ENCODE peak calls at places on chromosomes 4 and X, in seven cellular contexts. Y is GM04504; I is body of pancreas; T is naive thymus-derived CD4-positive, alpha-beta T cell; N is stimulated activated CD4-positive, alpha-beta T cell treated with anti-CD3 and anti-CD28 coated beads, Interleukin-4, amount 100 ng/mL, for 1 hour; D is activated CD4-positive, alpha-beta T cell treated with anti-CD3 and anti-CD28 coated beads, Interleukin-2, amount 50 U/mL, for 24 hours; R is kidney glomerular epithelial cell. E is an unnamed sample.
A peak's percentile ranks its signal among the peaks of the same experiment; 100 is the strongest.

GRCh38 chr4:92305148-92305877 is 1.5 kb downstream of the GRID2 start:
- DNase-seq in Y (peak; percentile 1), I (peak; percentile 42), T (no peak), N (no peak), D (no peak), R (peak; percentile 33), E (peak; percentile 15)

GRCh38 chrX:23844502-23845138 is 61.6 kb downstream of the SAT1 start:
- DNase-seq in Y (no peak), I (no peak), T (no peak), N (no peak), D (no peak), R (no peak), E (no peak)

GRCh38 chr4:142353149-142353738 is 492.9 kb downstream of the INPP4B start:
- DNase-seq in Y (peak; percentile 50), I (no peak), T (peak; percentile 50), N (no peak), D (no peak), R (peak; percentile 51), E (peak; percentile 47)

GRCh38 chr4:181968371-181968770 is 274.8 kb upstream of the TENM3 start:
- DNase-seq in Y (peak; percentile 33), I (no peak), T (no peak), N (no peak), D (no peak), R (no peak), E (no peak)

GRCh38 chr4:184907810-184908209 is 82.0 kb upstream of the ACSL1 start:
- DNase-seq in Y (no peak), I (no peak), T (no peak), N (no peak), D (no peak), R (no peak), E (no peak)

GRCh38 chr4:163755013-163755412 is 260.5 kb downstream of the TMA16 start:
- DNase-seq in Y (no peak), I (no peak), T (peak; percentile 34), N (no peak), D (no peak), R (no peak), E (no peak)

GRCh38 chr4:140102406-140102805 is 51.6 kb downstream of the MAML3 start:
- DNase-seq in Y (no peak), I (no peak), T (no peak), N (no peak), D (no peak), R (no peak), E (no peak)

GRCh38 chr4:8642651-8643321 is 50.2 kb downstream of the CPZ start:
- DNase-seq in Y (no peak), I (no peak), T (no peak), N (no peak), D (no peak), R (no peak), E (no peak)

GRCh38 chrX:117973175-117974075 is 143.2 kb downstream of the KLHL13 start:
- DNase-seq in Y (no peak), I (no peak), T (no peak), N (no peak), D (no peak), R (no peak), E (no peak)

GRCh38 chr4:177405508-177405907 is 36.7 kb downstream of the AGA start:
- DNase-seq in Y (no peak), I (no peak), T (no peak), N (no peak), D (no peak), R (no peak), E (no peak)

GRCh38 chrX:37644381-37645305 is 40.9 kb upstream of the XK start:
- DNase-seq in Y (no peak), I (no peak), T (no peak), N (no peak), D (no peak), R (no peak), E (no peak)

GRCh38 chr4:153528705-153529493 is 62.7 kb downstream of the TMEM131L start:
- DNase-seq in Y (no peak), I (no peak), T (peak; percentile 27), N (no peak), D (no peak), R (no peak), E (no peak)

GRCh38 chr4:26010266-26010665 is 96.2 kb downstream of the SMIM20 start:
- DNase-seq in Y (no peak), I (no peak), T (no peak), N (no peak), D (no peak), R (no peak), E (no peak)

GRCh38 chr4:8913121-8913857 is 41.6 kb upstream of the HMX1 start:
- DNase-seq in Y (no peak), I (peak; percentile 5), T (no peak), N (no peak), D (no peak), R (no peak), E (no peak)

GRCh38 chr4:165873298-165874071 is 448 bp downstream of the TLL1 start:
- DNase-seq in Y (no peak), I (peak; percentile 43), T (no peak), N (no peak), D (no peak), R (no peak), E (peak; percentile 21)

GRCh38 chr4:48347282-48347921 is 6.1 kb downstream of the SLAIN2 start:
- DNase-seq in Y (no peak), I (no peak), T (no peak), N (no peak), D (no peak), R (no peak), E (no peak)

GRCh38 chr4:65007841-65008439 is 598.7 kb upstream of the TECRL start:
- DNase-seq in Y (peak; percentile 0), I (peak; percentile 24), T (no peak), N (no peak), D (no peak), R (peak; percentile 59), E (no peak)

GRCh38 chr4:19999775-20000414 is 251.8 kb upstream of the SLIT2 start:
- DNase-seq in Y (no peak), I (no peak), T (no peak), N (no peak), D (no peak), R (no peak), E (no peak)

GRCh38 chr4:143700420-143701352 is at the start of gene FREM3:
- DNase-seq in Y (no peak), I (no peak), T (no peak), N (peak; percentile 8), D (no peak), R (no peak), E (no peak)

GRCh38 chr4:20882500-20882899 is 182.2 kb downstream of the PACRGL start:
- DNase-seq in Y (no peak), I (no peak), T (no peak), N (no peak), D (no peak), R (no peak), E (no peak)

GRCh38 chr4:54513231-54513630 is 144.5 kb upstream of the KIT start:
- DNase-seq in Y (peak; percentile 85), I (no peak), T (no peak), N (no peak), D (no peak), R (no peak), E (peak; percentile 42)

GRCh38 chrX:101057095-101057714 is 5.3 kb upstream of the TRMT2B start:
- DNase-seq in Y (no peak), I (no peak), T (no peak), N (no peak), D (no peak), R (no peak), E (no peak)

GRCh38 chrX:131783555-131784338 is 239.4 kb upstream of the STK26 start:
- DNase-seq in Y (peak; percentile 84), I (no peak), T (peak; percentile 89), N (no peak), D (no peak), R (no peak), E (no peak)

GRCh38 chr4:64341711-64342110 is 67.5 kb downstream of the TECRL start:
- DNase-seq in Y (no peak), I (no peak), T (no peak), N (no peak), D (no peak), R (no peak), E (peak; percentile 50)

GRCh38 chr4:36222702-36223101 is 21.6 kb downstream of the ARAP2 start:
- DNase-seq in Y (no peak), I (no peak), T (no peak), N (no peak), D (no peak), R (no peak), E (no peak)

GRCh38 chr4:7429601-7430078 is 5.1 kb downstream of the PSAPL1 start:
- DNase-seq in Y (no peak), I (peak; percentile 6), T (no peak), N (no peak), D (no peak), R (no peak), E (no peak)

GRCh38 chrX:121496966-121497365 is 449.6 kb downstream of the GLUD2 start:
- DNase-seq in Y (no peak), I (no peak), T (no peak), N (no peak), D (no peak), R (no peak), E (no peak)

GRCh38 chrX:150771116-150771515 is 77.9 kb downstream of the MTMR1 start:
- DNase-seq in Y (no peak), I (no peak), T (no peak), N (no peak), D (no peak), R (no peak), E (no peak)

GRCh38 chrX:111035991-111036390 is 60.0 kb upstream of the PAK3 start:
- DNase-seq in Y (no peak), I (no peak), T (no peak), N (no peak), D (no peak), R (no peak), E (no peak)

GRCh38 chrX:47751670-47752069 is 85.0 kb upstream of the ZNF81 start:
- DNase-seq in Y (no peak), I (peak; percentile 51), T (peak; percentile 13), N (peak; percentile 30), D (peak; percentile 0), R (no peak), E (peak; percentile 49)

GRCh38 chr4:111013846-111014245 is 391.0 kb upstream of the PITX2 start:
- DNase-seq in Y (no peak), I (no peak), T (no peak), N (no peak), D (no peak), R (no peak), E (no peak)

GRCh38 chr4:87108142-87108546 is 112.3 kb downstream of the KLHL8 start:
- DNase-seq in Y (peak; percentile 71), I (no peak), T (no peak), N (no peak), D (no peak), R (peak; percentile 86), E (peak; percentile 71)

GRCh38 chr4:126799471-126799870 is 833.3 kb upstream of the INTU start:
- DNase-seq in Y (no peak), I (no peak), T (no peak), N (no peak), D (no peak), R (no peak), E (no peak)

GRCh38 chrX:146454363-146454762 is 355.2 kb upstream of the CXorf51B start:
- DNase-seq in Y (no peak), I (no peak), T (no peak), N (no peak), D (no peak), R (no peak), E (no peak)

GRCh38 chrX:19879181-19879580 is 8.2 kb downstream of the SH3KBP1 start:
- DNase-seq in Y (no peak), I (no peak), T (no peak), N (no peak), D (no peak), R (no peak), E (no peak)

GRCh38 chr4:171025323-171025722 is 787.9 kb upstream of the GALNTL6 start:
- DNase-seq in Y (no peak), I (no peak), T (no peak), N (no peak), D (no peak), R (no peak), E (no peak)

GRCh38 chr4:36757623-36758311 is 476.4 kb downstream of the DTHD1 start:
- DNase-seq in Y (no peak), I (no peak), T (no peak), N (no peak), D (no peak), R (no peak), E (no peak)

GRCh38 chr4:14842964-14843630 is 159.2 kb upstream of the CPEB2 start:
- DNase-seq in Y (no peak), I (no peak), T (no peak), N (no peak), D (no peak), R (no peak), E (no peak)

E was measured in adrenal gland.